ENCODE peak calls at places on chromosomes 5 and 9, in five cellular contexts. A, C, Q, K and N are unnamed samples. For H4K20me1, the result is how much of the 10 kb centered on the place peaks cover.

GRCh38 chr9:108775901-108776306 is 79.9 kb downstream of the ACTL7B start:
- DNase-seq in A (no peak), C (no peak), Q (no peak), K (no peak), N (no peak)

GRCh38 chr9:18490591-18491370 is 16.8 kb downstream of the ADAMTSL1 start:
- DNase-seq in A (no peak), C (peak), Q (no peak), K (peak), N (no peak)

GRCh38 chr9:83544002-83544698 is 5.9 kb upstream of the FRMD3 start:
- DNase-seq in A (peak), C (peak), Q (no peak), K (peak), N (peak)

GRCh38 chr9:75175395-75175794 is 87.1 kb downstream of the OSTF1 start:
- DNase-seq in A (no peak), C (no peak), Q (no peak), K (no peak), N (no peak)

GRCh38 chr5:132180134-132180745 is 47.4 kb downstream of the P4HA2 start:
- DNase-seq in A (peak), C (peak), Q (peak), K (peak), N (peak)

GRCh38 chr5:2895196-2895595 is 143.7 kb upstream of the IRX2 start:
- DNase-seq in A (no peak), C (no peak), Q (peak), K (no peak), N (no peak)

GRCh38 chr5:160167623-160168165 is 48.4 kb upstream of the PWWP2A start:
- DNase-seq in A (no peak), C (no peak), Q (no peak), K (no peak), N (no peak)

GRCh38 chr5:140361901-140362300 is 1.9 kb downstream of the SLC4A9 start:
- DNase-seq in A (no peak), C (no peak), Q (no peak), K (no peak), N (no peak)

GRCh38 chr9:110320651-110321050 is 17.0 kb downstream of the TXNDC8 start:
- DNase-seq in A (no peak), C (peak), Q (no peak), K (no peak), N (no peak)

GRCh38 chr9:87324613-87325194 is 173.0 kb upstream of the DAPK1 start:
- DNase-seq in A (peak), C (peak), Q (no peak), K (peak), N (peak)

GRCh38 chr9:113919422-113919821 is 43.3 kb downstream of the ZNF618 start:
- DNase-seq in A (no peak), C (no peak), Q (no peak), K (no peak), N (no peak)

GRCh38 chr5:105745111-105745510 is 1925.6 kb downstream of the EFNA5 start:
- DNase-seq in A (no peak), C (no peak), Q (no peak), K (no peak), N (no peak)

GRCh38 chr5:168579987-168580508 is 880 bp upstream of the PANK3 start:
- DNase-seq in A (no peak), C (no peak), Q (no peak), K (no peak), N (no peak)

GRCh38 chr9:126468141-126468825 is 141.7 kb downstream of the MVB12B start:
- DNase-seq in A (no peak), C (no peak), Q (no peak), K (no peak), N (no peak)

GRCh38 chr5:92687793-92688467 is 893.1 kb downstream of the NR2F1-AS1 start:
- DNase-seq in A (peak), C (peak), Q (peak), K (peak), N (no peak)

GRCh38 chr5:82595083-82595482 is 316.9 kb upstream of the RPS23 start:
- DNase-seq in A (no peak), C (no peak), Q (no peak), K (no peak), N (no peak)

GRCh38 chr9:93670208-93671029 is 94.0 kb downstream of the PHF2 start:
- DNase-seq in A (peak), C (peak), Q (peak), K (peak), N (no peak)

GRCh38 chr5:144203750-144204596 is 33.3 kb downstream of the KCTD16 start:
- DNase-seq in A (peak), C (peak), Q (no peak), K (peak), N (peak)

GRCh38 chr5:1670342-1670741 is 129.3 kb downstream of the MRPL36 start:
- DNase-seq in A (no peak), C (peak), Q (no peak), K (no peak), N (peak)

GRCh38 chr9:16429671-16430070 is 440.8 kb downstream of the BNC2 start:
- DNase-seq in A (no peak), C (no peak), Q (no peak), K (no peak), N (no peak)

GRCh38 chr5:115543931-115544370 is 624 bp downstream of the FEM1C start:
- DNase-seq in A (no peak), C (peak), Q (peak), K (peak), N (peak)

GRCh38 chr5:55003432-55004065 is 18.2 kb upstream of the ESM1 start:
- DNase-seq in A (no peak), C (no peak), Q (no peak), K (no peak), N (no peak)

GRCh38 chr9:108708448-108708847 is 147.3 kb downstream of the ACTL7B start:
- DNase-seq in A (no peak), C (no peak), Q (no peak), K (no peak), N (no peak)

GRCh38 chr9:131727184-131727785 is 12.6 kb downstream of the RAPGEF1 start:
- DNase-seq in A (no peak), C (peak), Q (peak), K (peak), N (no peak)

GRCh38 chr5:163373401-163374066 is 63.9 kb upstream of the CCNG1 start:
- DNase-seq in A (no peak), C (no peak), Q (no peak), K (no peak), N (no peak)

GRCh38 chr9:129339539-129340157 is 161.6 kb upstream of the IER5L start:
- DNase-seq in A (no peak), C (no peak), Q (peak), K (no peak), N (no peak)

GRCh38 chr5:1783214-1783551 is 16.5 kb downstream of the MRPL36 start:
- DNase-seq in A (no peak), C (no peak), Q (peak), K (no peak), N (peak)

GRCh38 chr9:131304676-131305366 is 15.3 kb downstream of the PLPP7 start:
- DNase-seq in A (peak), C (peak), Q (peak), K (no peak), N (no peak)

GRCh38 chr9:109399258-109399767 is 78.5 kb upstream of the EPB41L4B start:
- DNase-seq in A (no peak), C (no peak), Q (no peak), K (no peak), N (no peak)

GRCh38 chr5:33736510-33736909 is 155.3 kb downstream of the ADAMTS12 start:
- DNase-seq in A (no peak), C (peak), Q (peak), K (peak), N (no peak)

GRCh38 chr5:74685979-74686631 is 1.1 kb downstream of the HEXB start:
- DNase-seq in A (peak), C (peak), Q (no peak), K (peak), N (peak)

GRCh38 chr9:131805803-131806202 is 65.9 kb upstream of the RAPGEF1 start:
- DNase-seq in A (no peak), C (no peak), Q (no peak), K (no peak), N (no peak)

GRCh38 chr5:116068028-116068632 is 16.7 kb upstream of the COMMD10 start:
- DNase-seq in A (peak), C (peak), Q (no peak), K (peak), N (peak)

GRCh38 chr5:37615184-37615583 is 224.7 kb downstream of the GDNF start:
- DNase-seq in A (no peak), C (peak), Q (peak), K (peak), N (no peak)

GRCh38 chr9:128341435-128341849 is 1.1 kb downstream of the SLC27A4 start:
- DNase-seq in A (peak), C (peak), Q (peak), K (peak), N (peak)

GRCh38 chr5:15993334-15993733 is 186.3 kb downstream of the MARCHF11 start:
- DNase-seq in A (no peak), C (peak), Q (peak), K (peak), N (no peak)

GRCh38 chr9:114611516-114612271 is 603 bp downstream of the TMEM268 start:
- DNase-seq in A (no peak), C (peak), Q (peak), K (peak), N (peak)

GRCh38 chr9:84673806-84674205 is 4.3 kb downstream of the NTRK2 start:
- DNase-seq in A (no peak), C (no peak), Q (no peak), K (no peak), N (no peak)

GRCh38 chr9:14515564-14516198 is 177.6 kb downstream of the ZDHHC21 start:
- DNase-seq in A (peak), C (no peak), Q (no peak), K (no peak), N (no peak)

GRCh38 chr9:90044710-90045151 is 439.9 kb downstream of the GADD45G start:
- DNase-seq in A (no peak), C (no peak), Q (no peak), K (no peak), N (no peak)

GRCh38 chr5:149790276-149790675 is 60.2 kb downstream of the PPARGC1B start:
- DNase-seq in A (no peak), C (no peak), Q (no peak), K (no peak), N (no peak)
- H4K20me1 ChIP-seq in A (under half), C (under half), Q (under half), K (under half), N (under half)

DNA sequence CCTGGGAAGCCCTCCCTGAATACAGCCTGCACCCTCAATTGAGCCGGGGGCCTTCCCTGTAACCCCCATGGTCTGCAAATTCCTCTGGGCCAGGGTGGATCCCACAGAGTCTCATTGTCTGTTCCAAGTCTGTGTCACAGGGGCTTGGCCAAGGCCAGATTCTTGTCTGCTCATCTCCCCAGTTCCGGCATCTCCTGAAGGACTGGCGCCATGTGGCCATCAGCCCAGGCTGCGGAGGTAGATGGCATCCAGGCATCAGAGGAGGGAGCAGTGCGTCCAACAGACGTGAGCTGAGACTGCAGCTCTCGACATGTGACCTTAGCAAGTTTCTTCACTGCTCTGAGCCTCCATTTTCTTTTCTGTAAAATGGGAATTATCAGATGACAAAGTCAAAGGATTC is 37.3 kb upstream of the RPL26L1 start:
- DNase-seq in A (no peak), C (no peak), Q (no peak), K (no peak), N (no peak)
- H4K20me1 ChIP-seq in A (under half), C (under half), Q (under half), K (under half), N (under half)

GRCh38 chr5:10695055-10695649 is 65.9 kb downstream of the DAP start:
- DNase-seq in A (peak), C (peak), Q (no peak), K (peak), N (peak)
- H4K20me1 ChIP-seq in A (under half), C (under half), Q (under half), K (under half), N (under half)

GRCh38 chr9:97535771-97536170 is 34.3 kb downstream of the TMOD1 start:
- DNase-seq in A (no peak), C (no peak), Q (no peak), K (no peak), N (no peak)
- H4K20me1 ChIP-seq in A (under half), C (under half), Q (under half), K (under half), N (under half)

DNA sequence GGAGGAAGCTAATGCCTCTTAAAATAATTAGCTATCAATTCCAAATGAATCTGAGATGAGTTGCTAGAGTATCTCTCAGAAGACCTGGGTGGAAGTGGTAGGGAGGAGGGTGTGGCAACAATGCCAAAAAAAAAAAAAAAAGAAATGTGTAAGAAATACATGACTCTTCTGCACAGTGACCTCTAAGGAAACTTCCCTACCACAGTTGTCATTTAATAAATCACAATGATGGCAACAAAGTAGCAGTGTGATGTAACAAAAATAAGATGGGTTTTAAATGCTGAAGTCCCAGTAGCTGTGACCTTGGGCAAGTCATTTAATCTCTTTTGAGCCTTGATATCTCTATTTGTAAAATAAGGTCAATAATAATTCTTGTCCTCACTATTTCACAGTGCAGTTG is 7.2 kb downstream of the FOXD1 start:
- DNase-seq in A (no peak), C (no peak), Q (no peak), K (peak), N (no peak)
- H4K20me1 ChIP-seq in A (under half), C (under half), Q (under half), K (under half), N (under half)

GRCh38 chr9:4827224-4827623 is 34.5 kb downstream of the RCL1 start:
- DNase-seq in A (no peak), C (no peak), Q (no peak), K (no peak), N (no peak)
- H4K20me1 ChIP-seq in A (under half), C (under half), Q (under half), K (under half), N (under half)

GRCh38 chr5:154797762-154798161 is 42.6 kb downstream of the LARP1 start:
- DNase-seq in A (no peak), C (no peak), Q (no peak), K (no peak), N (no peak)

GRCh38 chr5:154793599-154794524 is 38.7 kb downstream of the LARP1 start:
- DNase-seq in A (no peak), C (peak), Q (no peak), K (peak), N (no peak)

GRCh38 chr5:154794525-154795234 is 39.5 kb downstream of the LARP1 start:
- DNase-seq in A (no peak), C (peak), Q (no peak), K (peak), N (no peak)

GRCh38 chr5:154791535-154791934 is 36.4 kb downstream of the LARP1 start:
- DNase-seq in A (no peak), C (no peak), Q (no peak), K (no peak), N (peak)

DNA sequence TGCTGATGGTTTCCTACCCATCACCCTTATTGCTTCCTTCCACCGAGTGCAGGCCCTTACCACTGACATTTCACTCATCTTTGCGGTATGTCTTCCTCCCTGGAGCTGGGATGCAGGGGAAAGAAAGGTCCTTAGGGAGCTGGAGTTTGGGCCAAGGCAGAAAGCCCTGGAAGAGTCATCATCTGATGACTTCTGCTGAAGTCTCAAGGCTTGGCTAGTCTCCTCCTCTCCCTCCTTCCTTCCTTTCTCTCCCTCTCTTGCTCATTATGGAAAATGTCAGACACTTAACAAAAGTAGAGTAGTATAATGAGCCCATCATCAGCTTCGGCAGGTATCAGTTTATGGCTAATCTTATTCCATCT is 40.0 kb downstream of the LARP1 start:
- DNase-seq in A (no peak), C (peak), Q (peak), K (no peak), N (no peak)
- H4K20me1 ChIP-seq in A (under half), C (half or more), Q (under half), K (under half), N (under half)